ENCODE peak calls at places on chromosomes 11 and 22, in four cellular contexts. H is tibial artery, Q is mammary epithelial cell, C is breast epithelium. X is an unnamed sample.

GRCh38 chr22:49354516-49355205 is 473.0 kb downstream of the BRD1 start:
- DNase-seq in H (no peak), Q (no peak), C (no peak), X (peak; percentile 38)

GRCh38 chr11:116525961-116526495 is 246.8 kb downstream of the BUD13 start:
- DNase-seq in H (peak; percentile 42), Q (no peak), C (no peak), X (peak; percentile 12)

GRCh38 chr22:27978875-27979274 is 59.8 kb upstream of the PITPNB start:
- DNase-seq in H (no peak), Q (no peak), C (no peak), X (no peak)

GRCh38 chr22:25159028-25159427 is 40.6 kb upstream of the CRYBB3 start:
- DNase-seq in H (no peak), Q (no peak), C (no peak), X (no peak)

GRCh38 chr11:74683279-74683871 is 47.9 kb downstream of the CHRDL2 start:
- DNase-seq in H (no peak), Q (no peak), C (no peak), X (no peak)

GRCh38 chr11:11620966-11621880 is 582 bp downstream of the GALNT18 start:
- DNase-seq in H (peak; percentile 80), Q (peak; percentile 58), C (no peak), X (peak; percentile 71)

GRCh38 chr11:47714554-47715081 is 551 bp downstream of the AGBL2 start:
- DNase-seq in H (peak; percentile 67), Q (peak; percentile 56), C (no peak), X (peak; percentile 65)

GRCh38 chr11:34926101-34926830 is 9.8 kb downstream of the PDHX start:
- DNase-seq in H (no peak), Q (peak; percentile 36), C (no peak), X (no peak)

GRCh38 chr11:93591247-93591898 is 48.2 kb upstream of the SMCO4 start:
- DNase-seq in H (no peak), Q (peak; percentile 23), C (no peak), X (no peak)

GRCh38 chr11:114606003-114606801 is 10.6 kb upstream of the NXPE4 start:
- DNase-seq in H (no peak), Q (no peak), C (no peak), X (no peak)

GRCh38 chr22:21775061-21775460 is 39.5 kb upstream of the YPEL1 start:
- DNase-seq in H (no peak), Q (peak; percentile 62), C (no peak), X (no peak)

GRCh38 chr22:27124336-27125023 is 467.1 kb downstream of the MIAT start:
- DNase-seq in H (peak; percentile 81), Q (no peak), C (no peak), X (peak; percentile 23)

GRCh38 chr11:119484741-119485605 is 62.0 kb upstream of the THY1 start:
- DNase-seq in H (peak; percentile 59), Q (no peak), C (peak; percentile 7), X (peak; percentile 43)

GRCh38 chr22:17842386-17842785 is 68.1 kb upstream of the BID start:
- DNase-seq in H (no peak), Q (no peak), C (no peak), X (no peak)

GRCh38 chr11:2868604-2869526 is 16.7 kb downstream of the CDKN1C start:
- DNase-seq in H (no peak), Q (no peak), C (no peak), X (no peak)

GRCh38 chr11:134333951-134334350 is 2.2 kb downstream of the GLB1L2 start:
- DNase-seq in H (no peak), Q (no peak), C (no peak), X (no peak)

GRCh38 chr11:102384419-102385052 is 37.5 kb downstream of the BIRC2 start:
- DNase-seq in H (no peak), Q (no peak), C (no peak), X (no peak)

GRCh38 chr11:108278546-108278945 is 55.7 kb downstream of the ATM start:
- DNase-seq in H (no peak), Q (no peak), C (no peak), X (no peak)

GRCh38 chr22:37258005-37258790 is 14.1 kb upstream of the RAC2 start:
- DNase-seq in H (no peak), Q (no peak), C (no peak), X (no peak)

GRCh38 chr11:64768300-64768694 is 8.5 kb upstream of the PYGM start:
- DNase-seq in H (no peak), Q (no peak), C (no peak), X (peak; percentile 52)
- H3K4me1 ChIP-seq in H (peaks cover 45% of the 10 kb centered on the region), Q (peaks cover 9% of the 10 kb centered on the region), C (peaks cover 7% of the 10 kb centered on the region), X (peaks cover 12% of the 10 kb centered on the region)

DNA sequence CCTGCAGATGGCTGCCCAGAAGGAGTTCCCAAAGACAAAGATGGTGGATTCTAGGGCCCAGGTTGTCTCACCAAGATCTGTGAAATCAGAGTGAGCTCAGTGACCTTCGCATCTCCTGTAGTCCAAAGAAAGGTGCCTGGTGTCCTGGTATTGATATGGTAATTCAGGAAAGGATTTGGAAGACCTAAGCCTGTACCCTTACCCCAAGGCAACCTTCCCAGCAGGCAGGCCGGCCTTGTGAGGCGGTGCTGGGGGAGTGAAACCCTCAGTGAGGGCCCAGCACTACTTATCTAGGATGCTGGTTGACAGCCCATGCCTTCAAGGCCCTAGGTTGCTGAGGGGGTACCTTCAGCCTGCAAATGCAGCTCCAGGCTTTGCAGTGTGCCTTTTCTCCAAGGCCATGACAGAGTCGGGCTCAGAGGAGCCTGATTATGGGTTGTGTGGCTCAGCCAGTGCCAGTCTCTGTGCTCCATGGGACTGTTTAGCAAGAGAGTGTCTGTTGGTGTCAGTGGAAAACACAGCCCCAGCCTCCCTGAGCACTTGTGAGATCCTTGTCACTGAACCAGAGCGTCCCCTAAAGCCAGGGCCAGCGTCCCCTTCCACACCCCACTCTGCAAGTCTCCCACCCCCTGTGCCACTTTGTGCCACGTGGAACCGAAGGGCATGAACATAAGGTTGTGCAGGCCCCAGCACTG is 72.8 kb upstream of the MYOD1 start:
- DNase-seq in H (no peak), Q (no peak), C (no peak), X (no peak)
- H3K4me1 ChIP-seq in H (no peaks in the 10 kb centered on the region), Q (no peaks in the 10 kb centered on the region), C (no peaks in the 10 kb centered on the region), X (no peaks in the 10 kb centered on the region)

GRCh38 chr11:109291553-109291952 is 130.4 kb upstream of the C11orf87 start:
- DNase-seq in H (no peak), Q (peak; percentile 37), C (no peak), X (no peak)
- H3K4me1 ChIP-seq in H (no peaks in the 10 kb centered on the region), Q (no peaks in the 10 kb centered on the region), C (no peaks in the 10 kb centered on the region), X (no peaks in the 10 kb centered on the region)

GRCh38 chr11:117820516-117820915 is 4.0 kb downstream of the FXYD2 start:
- DNase-seq in H (no peak), Q (no peak), C (no peak), X (no peak)

GRCh38 chr11:117821431-117821830 is 3.1 kb downstream of the FXYD2 start:
- DNase-seq in H (no peak), Q (no peak), C (no peak), X (no peak)

GRCh38 chr11:117823294-117823940 is 1.1 kb downstream of the FXYD2 start:
- DNase-seq in H (peak; percentile 66), Q (no peak), C (no peak), X (no peak)

GRCh38 chr11:117822522-117823033 is 2.0 kb downstream of the FXYD2 start:
- DNase-seq in H (peak; percentile 53), Q (no peak), C (no peak), X (no peak)

DNA sequence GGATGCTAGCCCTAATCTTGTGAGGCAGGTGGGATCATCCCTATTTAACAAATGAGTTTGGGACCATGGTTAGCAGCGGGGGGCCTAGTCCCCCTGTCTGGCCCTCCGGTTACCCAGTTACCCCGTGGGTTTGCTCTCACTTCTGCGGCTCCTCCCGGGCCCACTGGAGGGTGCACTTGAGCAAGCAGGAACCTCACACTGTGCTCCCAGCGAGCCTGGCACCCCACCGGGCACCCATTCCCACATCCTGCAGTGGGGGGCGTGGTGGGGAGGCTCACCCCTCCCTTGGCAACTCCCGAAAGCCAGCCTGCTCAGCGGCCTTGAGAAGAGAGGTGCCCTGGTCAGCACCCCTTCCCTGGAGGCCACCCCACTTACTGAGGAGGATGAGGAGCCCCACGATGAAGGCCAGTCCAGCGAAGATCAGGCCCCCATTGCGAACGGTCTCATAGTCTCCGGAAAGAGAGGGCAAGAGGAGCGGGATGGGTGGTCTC is 2.5 kb downstream of the FXYD2 start:
- DNase-seq in H (no peak), Q (no peak), C (no peak), X (no peak)
- H3K4me1 ChIP-seq in H (peaks cover 3% of the 10 kb centered on the region), Q (peaks cover 20% of the 10 kb centered on the region), C (no peaks in the 10 kb centered on the region), X (no peaks in the 10 kb centered on the region)

GRCh38 chr22:41474878-41475451 is 6.0 kb downstream of the ACO2 start:
- DNase-seq in H (no peak), Q (no peak), C (no peak), X (no peak)
- H3K4me1 ChIP-seq in H (peaks cover 31% of the 10 kb centered on the region), Q (peaks cover 5% of the 10 kb centered on the region), C (no peaks in the 10 kb centered on the region), X (no peaks in the 10 kb centered on the region)

DNA sequence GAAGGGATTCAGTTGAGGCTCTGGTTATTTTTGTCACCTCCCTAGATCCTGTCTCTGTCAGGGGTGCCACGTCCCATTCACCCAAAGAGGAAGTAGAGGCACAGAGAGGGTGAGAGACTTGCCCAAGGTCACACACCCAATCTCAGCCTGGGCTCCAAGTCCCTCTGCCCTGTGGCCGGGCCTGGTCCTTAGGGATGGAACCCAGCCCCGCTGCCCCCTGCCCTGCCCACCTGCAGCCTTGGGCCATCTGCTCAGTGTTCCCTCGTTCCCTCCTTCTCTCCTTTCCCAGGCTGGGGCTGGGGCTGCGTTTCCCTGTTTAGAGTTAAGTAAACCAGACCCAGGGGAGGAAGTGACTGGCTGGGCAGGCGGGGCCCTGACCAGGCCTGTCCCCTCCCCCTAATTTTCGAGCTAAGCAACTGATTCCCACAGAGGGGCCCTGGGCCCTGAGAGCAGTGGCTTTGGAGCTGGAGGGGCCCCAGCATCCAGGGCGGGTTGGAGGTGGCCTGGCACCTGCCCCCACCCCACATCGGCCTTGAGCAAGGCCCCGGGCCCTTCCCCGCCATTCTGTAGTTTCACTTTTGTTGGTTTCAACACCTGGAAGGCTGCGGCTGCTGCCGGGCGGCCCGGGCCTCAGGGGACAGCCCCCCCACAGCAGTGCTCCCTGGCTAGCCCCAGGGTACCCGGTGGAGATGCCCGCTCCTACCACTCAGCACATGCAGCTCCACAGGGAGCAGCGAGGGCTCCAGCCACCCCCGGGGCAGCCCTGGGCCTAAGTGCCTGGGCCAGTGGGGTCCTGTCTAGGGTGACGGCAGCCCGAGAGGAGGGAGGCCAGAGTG is 1.5 kb downstream of the TCIRG1 start:
- DNase-seq in H (peak; percentile 87), Q (no peak), C (no peak), X (peak; percentile 88)
- H3K4me1 ChIP-seq in H (peaks cover 50% of the 10 kb centered on the region), Q (peaks cover 16% of the 10 kb centered on the region), C (peaks cover 12% of the 10 kb centered on the region), X (peaks cover 30% of the 10 kb centered on the region)

DNA sequence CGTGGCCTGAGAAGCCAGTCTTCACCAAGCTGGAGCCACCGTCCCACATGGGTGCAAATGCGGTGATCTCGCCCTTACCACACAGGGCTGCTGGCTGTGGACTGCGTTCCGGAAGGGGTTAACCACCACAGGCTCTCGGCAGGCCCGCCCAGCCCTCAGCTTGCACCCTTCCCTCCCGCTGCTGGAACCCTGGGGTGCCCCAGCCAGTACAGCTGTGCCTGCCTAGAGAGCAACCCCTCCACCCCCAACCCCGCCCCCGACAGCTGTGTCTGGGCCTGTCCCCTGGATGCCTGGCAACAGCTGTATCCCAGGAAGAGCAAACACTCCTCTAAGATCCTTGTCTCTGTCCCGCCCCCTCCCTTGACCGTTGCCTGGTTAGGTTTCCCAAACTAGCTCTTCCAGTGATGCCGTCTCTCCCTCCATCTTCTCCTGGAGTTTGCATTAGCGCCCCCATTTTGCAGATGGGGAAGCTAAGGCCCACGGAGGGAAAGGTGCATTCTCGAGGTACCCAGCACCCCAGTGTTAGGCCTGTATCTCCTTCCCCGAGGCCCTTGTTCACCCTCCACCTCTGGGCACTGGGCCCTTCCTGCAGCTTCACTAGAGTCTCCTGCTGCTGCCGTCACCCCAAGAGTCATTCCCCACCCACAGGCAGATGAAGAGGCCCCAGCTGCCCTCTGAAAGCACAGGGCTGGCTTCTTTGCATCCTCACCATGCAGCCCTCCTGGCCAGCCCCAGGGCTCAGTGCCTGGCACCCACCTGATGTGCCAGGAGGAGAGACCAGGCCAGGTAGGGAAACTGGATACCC is 12.6 kb upstream of the COX8A start:
- DNase-seq in H (no peak), Q (peak; percentile 85), C (peak; percentile 73), X (no peak)
- H3K4me1 ChIP-seq in H (peaks cover 7% of the 10 kb centered on the region), Q (peaks cover 15% of the 10 kb centered on the region), C (no peaks in the 10 kb centered on the region), X (no peaks in the 10 kb centered on the region)

GRCh38 chr22:24153959-24154358 is 27.3 kb upstream of the SUSD2 start:
- DNase-seq in H (no peak), Q (no peak), C (no peak), X (no peak)
- H3K4me1 ChIP-seq in H (peaks cover 33% of the 10 kb centered on the region), Q (peaks cover 30% of the 10 kb centered on the region), C (peaks cover 3% of the 10 kb centered on the region), X (peaks cover 28% of the 10 kb centered on the region)